ENCODE peak calls at places on chromosomes 16 and 17, in eight cellular contexts. C is HCT116; K is spleen; H is A673; R is CD4-positive, alpha-beta memory T cell; Q is mucosa of descending colon; O is ovary; J is fibroblast of lung. B is an unnamed sample. For H3K4me1, the result is how much of the 10 kb centered on the place peaks cover.

GRCh38 chr17:16906670-16907069 is 65.2 kb downstream of the TNFRSF13B start:
- DNase-seq in C (no peak), K (no peak), H (no peak), R (no peak), Q (no peak), O (no peak), J (no peak), B (no peak)

GRCh38 chr16:10979717-10980601 is 35.6 kb downstream of the CLEC16A start:
- DNase-seq in C (no peak), K (no peak), H (no peak), R (no peak), Q (no peak), O (peak), J (no peak), B (no peak)

GRCh38 chr17:12927541-12928425 is 90.0 kb downstream of the ELAC2 start:
- DNase-seq in C (no peak), K (no peak), H (peak), R (no peak), Q (no peak), O (peak), J (no peak), B (no peak)

GRCh38 chr16:77111057-77111456 is 79.9 kb upstream of the MON1B start:
- DNase-seq in C (no peak), K (no peak), H (no peak), R (no peak), Q (no peak), O (no peak), J (no peak), B (no peak)

GRCh38 chr17:3667366-3668278 is 756 bp downstream of the TAX1BP3 start:
- DNase-seq in C (no peak), K (peak), H (peak), R (peak), Q (peak), O (peak), J (peak), B (no peak)

GRCh38 chr17:50033316-50033715 is 22.6 kb upstream of the ITGA3 start:
- DNase-seq in C (no peak), K (no peak), H (no peak), R (no peak), Q (no peak), O (no peak), J (peak), B (no peak)

GRCh38 chr16:1465567-1465915 is 9.3 kb downstream of the CLCN7 start:
- DNase-seq in C (no peak), K (no peak), H (no peak), R (no peak), Q (no peak), O (no peak), J (no peak), B (no peak)

GRCh38 chr17:78151514-78152008 is 5.4 kb downstream of the C17orf99 start:
- DNase-seq in C (no peak), K (no peak), H (no peak), R (no peak), Q (peak), O (no peak), J (no peak), B (no peak)

GRCh38 chr17:61144876-61145564 is 254.6 kb upstream of the TBX2 start:
- DNase-seq in C (no peak), K (peak), H (peak), R (no peak), Q (no peak), O (no peak), J (no peak), B (no peak)

GRCh38 chr17:43309505-43310329 is 75.9 kb upstream of the RNU2-1 start:
- DNase-seq in C (no peak), K (peak), H (no peak), R (no peak), Q (no peak), O (peak), J (no peak), B (no peak)

GRCh38 chr16:89009343-89010209 is 32.6 kb upstream of the CBFA2T3 start:
- DNase-seq in C (no peak), K (peak), H (no peak), R (peak), Q (peak), O (no peak), J (no peak), B (no peak)

GRCh38 chr16:71338193-71338592 is 20.3 kb upstream of the CALB2 start:
- DNase-seq in C (peak), K (no peak), H (no peak), R (no peak), Q (no peak), O (no peak), J (no peak), B (no peak)

GRCh38 chr16:74026373-74027281 is 270.0 kb upstream of the PSMD7 start:
- DNase-seq in C (no peak), K (no peak), H (no peak), R (no peak), Q (no peak), O (no peak), J (no peak), B (no peak)

GRCh38 chr16:26240807-26241206 is 549.0 kb downstream of the HS3ST4 start:
- DNase-seq in C (no peak), K (no peak), H (no peak), R (no peak), Q (no peak), O (no peak), J (no peak), B (no peak)

GRCh38 chr16:12295395-12295794 is 318.9 kb downstream of the SNX29 start:
- DNase-seq in C (no peak), K (no peak), H (no peak), R (no peak), Q (no peak), O (no peak), J (no peak), B (no peak)
- H3K4me3 ChIP-seq in C (no peak), K (no peak), H (no peak), R (no peak), Q (no peak), O (no peak), J (no peak), B (no peak)

GRCh38 chr17:63842173-63842539 is 329 bp downstream of the SMARCD2 start:
- DNase-seq in C (no peak), K (peak), H (no peak), R (no peak), Q (peak), O (no peak), J (peak), B (no peak)
- H3K4me1 ChIP-seq in C (under half), K (half or more), H (under half), R (half or more), Q (under half), O (under half), J (under half), B (under half)

GRCh38 chr16:3008749-3009088 is 4.0 kb upstream of the CLDN9 start:
- DNase-seq in C (no peak), K (no peak), H (no peak), R (no peak), Q (no peak), O (no peak), J (no peak), B (no peak)

GRCh38 chr16:3007059-3007956 is 5.4 kb upstream of the CLDN9 start:
- DNase-seq in C (no peak), K (no peak), H (no peak), R (no peak), Q (peak), O (no peak), J (no peak), B (no peak)

GRCh38 chr16:3010510-3010909 is 2.2 kb upstream of the CLDN9 start:
- DNase-seq in C (no peak), K (no peak), H (no peak), R (no peak), Q (no peak), O (no peak), J (no peak), B (no peak)

GRCh38 chr16:3009568-3010390 is 2.9 kb upstream of the CLDN9 start:
- DNase-seq in C (peak), K (no peak), H (no peak), R (no peak), Q (no peak), O (no peak), J (no peak), B (no peak)

DNA sequence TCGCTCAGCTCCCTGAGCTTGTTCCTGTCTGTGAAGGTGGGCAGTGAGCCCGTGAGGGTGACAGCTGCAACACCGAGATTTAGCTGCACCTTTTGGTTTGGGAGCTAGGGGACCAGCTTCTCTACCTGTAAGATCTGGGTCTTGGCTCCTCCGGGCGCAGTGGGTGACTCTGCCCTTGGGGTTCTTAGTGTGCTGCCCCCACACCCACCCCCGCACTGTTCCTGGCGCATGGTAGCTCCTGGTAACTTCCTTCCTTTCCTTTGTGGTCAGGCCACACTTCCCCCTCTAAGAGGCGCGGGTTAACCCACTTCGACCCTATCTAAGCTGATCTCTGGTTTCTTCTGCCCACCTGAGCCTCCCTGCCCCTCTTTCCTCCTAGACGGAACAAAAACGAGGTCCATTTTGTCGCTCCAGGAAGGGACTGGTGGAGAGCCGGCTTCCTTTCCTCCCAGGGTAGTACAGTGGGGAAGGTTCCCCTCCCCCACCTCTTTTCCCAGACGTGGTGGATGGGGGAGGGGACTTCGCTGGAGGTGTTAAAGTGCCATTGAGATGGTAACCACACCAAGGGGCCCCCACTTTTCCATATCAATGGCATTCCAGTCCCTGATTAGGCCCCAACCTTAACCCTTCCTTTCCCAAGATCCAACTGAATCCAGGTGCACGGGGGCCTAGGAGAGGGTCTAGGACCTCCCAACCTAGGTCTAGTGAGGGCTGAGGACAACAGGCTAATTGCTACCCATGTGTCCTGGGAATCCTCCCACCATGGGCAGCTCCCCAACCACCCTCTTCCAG is 4.6 kb upstream of the CLDN9 start:
- DNase-seq in C (no peak), K (peak), H (no peak), R (peak), Q (peak), O (no peak), J (no peak), B (no peak)
- H3K4me3 ChIP-seq in C (no peak), K (no peak), H (no peak), R (peak), Q (no peak), O (no peak), J (no peak), B (peak)

GRCh38 chr16:31452631-31453106 is 6.6 kb upstream of the ARMC5 start:
- DNase-seq in C (no peak), K (no peak), H (no peak), R (no peak), Q (no peak), O (no peak), J (peak), B (no peak)
- H3K4me1 ChIP-seq in C (under half), K (half or more), H (half or more), R (under half), Q (under half), O (under half), J (under half), B (under half)

GRCh38 chr17:45395569-45396415 is 36.9 kb downstream of the ARHGAP27 start:
- DNase-seq in C (no peak), K (no peak), H (no peak), R (no peak), Q (no peak), O (no peak), J (no peak), B (no peak)
- H3K4me3 ChIP-seq in C (no peak), K (no peak), H (peak), R (no peak), Q (no peak), O (peak), J (peak), B (no peak)

DNA sequence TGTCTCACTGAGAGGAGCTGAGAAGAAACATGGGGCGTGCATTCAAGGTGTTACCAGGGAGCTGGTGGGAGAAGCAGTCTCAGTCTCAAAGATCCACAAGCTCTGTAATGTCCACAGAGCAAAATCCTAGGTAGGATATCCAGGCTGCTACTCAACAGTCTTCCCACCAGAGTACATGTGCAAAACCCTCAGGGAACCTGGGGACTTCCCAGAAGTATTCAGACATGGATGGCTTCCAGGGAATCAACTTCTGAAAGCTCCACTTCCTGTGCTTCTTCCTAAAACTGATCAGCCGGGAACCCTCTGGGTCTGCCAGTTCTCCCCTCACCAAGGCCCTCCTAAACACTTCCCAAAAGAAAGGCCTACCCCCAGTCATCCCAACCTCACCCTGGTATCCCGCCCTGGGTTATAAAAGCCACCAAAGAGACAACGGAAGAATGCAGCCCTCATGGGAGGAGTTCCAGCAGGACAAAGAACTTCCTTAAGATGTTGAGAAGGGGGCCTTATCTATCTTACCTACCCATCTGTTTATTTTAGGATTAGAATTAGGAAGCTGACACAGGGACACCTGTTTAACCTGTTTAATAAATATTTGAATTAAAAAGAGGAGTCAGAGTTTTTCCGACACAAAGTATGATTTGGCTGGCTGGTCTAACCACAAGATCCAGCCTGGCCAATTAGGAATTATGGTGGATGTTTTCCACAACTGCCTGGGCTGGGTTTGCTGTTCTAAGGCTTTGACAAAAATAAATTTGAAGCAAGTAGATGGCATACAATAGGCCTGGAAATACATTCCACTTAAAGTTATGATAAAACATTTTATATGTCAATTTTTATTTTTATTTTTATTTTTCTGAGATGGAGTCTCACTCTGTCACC is 37.0 kb downstream of the CUEDC1 start:
- DNase-seq in C (no peak), K (no peak), H (no peak), R (no peak), Q (no peak), O (no peak), J (no peak), B (no peak)
- H3K4me1 ChIP-seq in C (half or more), K (under half), H (under half), R (under half), Q (under half), O (under half), J (under half), B (under half)

GRCh38 chr16:87582221-87582965 is 19.9 kb upstream of the JPH3 start:
- DNase-seq in C (no peak), K (peak), H (no peak), R (no peak), Q (peak), O (peak), J (peak), B (no peak)

GRCh38 chr16:87582966-87583325 is 19.4 kb upstream of the JPH3 start:
- DNase-seq in C (no peak), K (no peak), H (no peak), R (no peak), Q (no peak), O (no peak), J (no peak), B (no peak)

GRCh38 chr16:87580855-87581261 is 21.4 kb upstream of the JPH3 start:
- DNase-seq in C (no peak), K (no peak), H (peak), R (no peak), Q (no peak), O (peak), J (peak), B (no peak)

GRCh38 chr16:87583453-87584131 is 18.7 kb upstream of the JPH3 start:
- DNase-seq in C (no peak), K (no peak), H (peak), R (no peak), Q (no peak), O (peak), J (peak), B (no peak)

DNA sequence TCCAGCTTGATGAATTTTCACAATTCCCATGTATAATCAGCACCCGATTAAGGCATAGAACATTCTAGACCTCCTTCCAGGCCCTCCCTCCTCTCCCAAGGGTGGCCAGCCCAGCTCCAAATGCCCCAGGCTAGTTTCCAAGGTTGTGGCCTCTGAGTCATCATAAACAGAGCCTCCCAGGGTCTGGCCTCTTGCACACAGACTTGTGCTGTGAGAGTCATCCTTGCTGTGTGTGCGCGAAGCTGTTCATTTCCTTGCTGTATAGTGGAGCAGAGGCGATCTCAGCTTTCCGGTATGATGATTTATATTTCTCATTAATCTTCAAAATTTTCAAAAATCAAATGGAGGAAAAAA is 20.5 kb upstream of the JPH3 start:
- DNase-seq in C (peak), K (peak), H (no peak), R (no peak), Q (peak), O (peak), J (peak), B (no peak)
- H3K4me3 ChIP-seq in C (no peak), K (no peak), H (no peak), R (no peak), Q (no peak), O (peak), J (peak), B (no peak)

B was measured in CD8-positive, alpha-beta T cell.